ENCODE peak calls at places on chromosomes 1 and 21, in eight cellular contexts. J, A, P, O, L, X, F and M are unnamed samples.

GRCh38 chr1:108595510-108595909 is 35.6 kb downstream of the EEIG2 start:
- DNase-seq in J (no peak), P (no peak), L (no peak), F (peak; percentile 32), A (no peak), X (no peak), O (no peak), M (peak; percentile 27)

GRCh38 chr1:93672477-93673158 is 9.0 kb downstream of the BCAR3 start:
- DNase-seq in L (no peak), X (no peak), P (no peak), F (no peak), J (no peak), O (peak; percentile 53), A (no peak), M (no peak)

GRCh38 chr1:205310981-205311704 is 10.4 kb downstream of the NUAK2 start:
- DNase-seq in O (no peak), F (no peak), X (no peak), J (no peak), A (no peak), P (no peak), L (no peak), M (no peak)

GRCh38 chr1:220335668-220336067 is 63.4 kb upstream of the RAB3GAP2 start:
- DNase-seq in A (no peak), X (peak; percentile 77), P (no peak), L (no peak), J (no peak), F (no peak), O (no peak), M (no peak)

GRCh38 chr1:223837687-223838086 is 8.1 kb downstream of the TP53BP2 start:
- DNase-seq in J (no peak), F (no peak), O (no peak), P (no peak), A (no peak), X (peak; percentile 39), L (no peak), M (no peak)

GRCh38 chr1:227379555-227379892 is 61.2 kb upstream of the CDC42BPA start:
- DNase-seq in P (no peak), X (no peak), J (no peak), A (no peak), L (no peak), O (no peak), F (no peak), M (no peak)

GRCh38 chr1:44964396-44964795 is 22.0 kb downstream of the EIF2B3 start:
- DNase-seq in O (no peak), F (no peak), P (no peak), L (no peak), A (no peak), J (no peak), X (no peak), M (no peak)

GRCh38 chr21:40243676-40244075 is 376.4 kb downstream of the PCP4 start:
- DNase-seq in O (no peak), P (no peak), L (no peak), A (no peak), J (no peak), F (no peak), X (no peak), M (no peak)

GRCh38 chr1:211610779-211611556 is 32.0 kb upstream of the SLC30A1 start:
- DNase-seq in P (no peak), X (no peak), O (peak; percentile 83), J (no peak), A (no peak), F (peak; percentile 38), L (no peak), M (peak; percentile 63)

GRCh38 chr1:223328566-223328965 is 35.4 kb downstream of the SUSD4 start:
- DNase-seq in A (no peak), L (no peak), J (no peak), F (no peak), P (no peak), X (no peak), O (no peak), M (no peak)

DNA sequence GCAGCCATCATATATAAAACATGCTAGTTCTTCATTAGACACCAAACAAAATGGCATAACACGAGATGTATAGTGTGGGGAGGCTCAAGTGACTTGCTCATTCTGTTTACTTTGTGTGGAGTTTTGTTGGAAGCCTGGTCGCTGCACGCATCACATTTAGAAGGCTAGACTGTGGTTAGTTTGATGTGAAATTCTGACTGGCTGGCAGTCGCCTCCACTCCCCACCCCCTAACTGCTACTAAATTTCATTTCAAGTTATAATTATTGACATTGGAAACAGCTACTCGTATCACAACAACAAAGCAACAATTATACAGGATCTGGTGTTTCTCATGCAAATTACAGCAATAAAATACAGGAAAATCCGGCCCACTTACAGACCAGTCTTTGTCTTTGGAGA is 356.1 kb downstream of the LMO4 start:
- DNase-seq in O (peak; percentile 52), L (no peak), J (no peak), P (peak; percentile 18), X (no peak), F (peak; percentile 72), A (no peak), M (peak; percentile 6)
- H3K4me3 ChIP-seq in O (no peak overlapping the region), L (no peak overlapping the region), J (peak overlapping the region; percentile 71), P (peak overlapping the region; percentile 52), X (no peak overlapping the region), F (peak overlapping the region; percentile 89), A (no peak overlapping the region), M (no peak overlapping the region)

GRCh38 chr1:117070124-117070523 is 10.0 kb downstream of the TTF2 start:
- DNase-seq in A (no peak), O (no peak), J (no peak), X (no peak), P (peak; percentile 51), F (peak; percentile 67), L (no peak), M (no peak)

GRCh38 chr1:117069220-117069844 is 9.2 kb downstream of the TTF2 start:
- DNase-seq in A (no peak), O (no peak), L (no peak), P (no peak), F (no peak), X (no peak), J (no peak), M (no peak)

GRCh38 chr1:117066367-117066766 is 6.2 kb downstream of the TTF2 start:
- DNase-seq in J (no peak), O (no peak), F (no peak), P (no peak), A (no peak), L (no peak), X (no peak), M (no peak)

GRCh38 chr1:117068580-117068979 is 8.5 kb downstream of the TTF2 start:
- DNase-seq in P (no peak), F (no peak), O (no peak), J (no peak), L (no peak), A (no peak), X (no peak), M (no peak)

DNA sequence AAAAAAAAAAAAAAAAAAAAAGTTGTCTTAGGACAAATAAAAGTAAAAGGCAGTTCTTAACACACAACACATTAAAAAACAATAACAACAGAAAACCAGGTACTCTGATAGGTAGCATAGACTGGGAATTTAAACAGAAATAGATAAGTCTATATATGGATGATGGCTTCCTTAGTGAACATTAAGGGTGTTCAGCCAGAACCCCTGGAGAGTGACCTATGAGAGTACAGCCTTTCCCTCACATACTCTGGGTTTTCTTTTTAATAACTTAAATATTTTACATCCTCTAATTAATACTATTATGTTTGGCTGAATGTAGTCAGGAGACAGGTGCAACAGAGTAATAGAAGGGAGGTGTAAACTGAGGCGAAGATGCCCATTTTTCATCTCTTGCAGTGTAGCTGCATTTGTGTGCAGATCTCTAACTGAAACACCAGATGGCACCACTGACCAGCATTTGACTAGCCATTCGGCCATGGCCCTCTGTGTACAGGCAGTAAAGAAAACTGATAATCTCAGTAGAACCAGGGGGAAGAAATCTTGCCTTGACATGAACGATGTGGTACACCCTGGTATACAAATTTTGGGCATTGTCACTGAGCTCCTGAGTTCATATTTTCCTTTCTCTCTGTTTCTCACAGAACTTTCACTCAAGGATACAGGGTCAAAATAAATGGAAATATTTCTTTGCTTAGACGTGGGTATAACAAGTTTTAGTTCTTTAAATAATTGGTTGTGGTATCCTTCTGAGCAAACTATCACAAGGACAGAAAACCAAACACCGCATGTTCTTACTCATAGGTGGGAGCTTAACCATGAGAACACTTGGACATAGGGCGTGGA is 7.6 kb downstream of the TTF2 start:
- DNase-seq in J (peak; percentile 72), A (peak; percentile 18), F (peak; percentile 70), P (peak; percentile 51), O (peak; percentile 84), X (peak; percentile 43), L (peak; percentile 40), M (peak; percentile 80)
- TF ChIP-seq CTCF in J (peak; percentile 89), A (peak; percentile 69), F (peak; percentile 93), P (peak; percentile 85), O (peak; percentile 89), X (peak; percentile 58), L (peak; percentile 74), M (peak; percentile 79)

GRCh38 chr1:157951219-157951618 is 42.2 kb upstream of the KIRREL1 start:
- DNase-seq in A (no peak), F (no peak), L (no peak), P (no peak), X (no peak), J (no peak), O (no peak), M (no peak)

GRCh38 chr1:157948547-157949152 is 44.8 kb upstream of the KIRREL1 start:
- DNase-seq in A (peak; percentile 43), L (no peak), F (peak; percentile 42), J (no peak), O (no peak), X (no peak), P (no peak), M (peak; percentile 23)

GRCh38 chr1:157955269-157955668 is 38.2 kb upstream of the KIRREL1 start:
- DNase-seq in F (no peak), J (no peak), L (no peak), A (no peak), P (no peak), O (no peak), X (no peak), M (no peak)

GRCh38 chr1:157955860-157956259 is 37.6 kb upstream of the KIRREL1 start:
- DNase-seq in F (no peak), X (no peak), A (no peak), J (no peak), P (no peak), L (no peak), O (no peak), M (no peak)

DNA sequence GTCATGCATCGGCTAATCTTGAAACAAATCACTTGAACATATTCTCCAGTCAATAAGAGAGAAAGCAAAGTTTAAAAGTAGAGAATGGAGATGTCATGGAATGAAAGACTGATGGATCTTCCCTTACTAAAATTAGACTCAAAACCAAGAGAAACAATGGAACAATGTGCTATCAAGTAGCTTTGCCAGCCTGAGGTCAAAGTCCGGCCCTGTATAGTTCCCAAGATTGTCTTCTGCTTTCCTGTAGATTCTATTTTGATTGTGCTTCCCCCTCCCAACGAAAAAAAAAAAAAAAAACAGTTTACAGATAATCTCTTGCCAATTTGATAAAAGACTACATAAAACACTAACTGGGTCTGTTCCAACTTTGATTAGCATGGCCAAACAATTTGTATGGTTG is 40.8 kb upstream of the KIRREL1 start:
- DNase-seq in O (peak; percentile 66), X (no peak), F (no peak), A (no peak), P (no peak), J (no peak), L (no peak), M (no peak)
- H3K4me3 ChIP-seq in O (no peak overlapping the region), X (no peak overlapping the region), F (no peak overlapping the region), A (no peak overlapping the region), P (no peak overlapping the region), J (no peak overlapping the region), L (no peak overlapping the region), M (no peak overlapping the region)

DNA sequence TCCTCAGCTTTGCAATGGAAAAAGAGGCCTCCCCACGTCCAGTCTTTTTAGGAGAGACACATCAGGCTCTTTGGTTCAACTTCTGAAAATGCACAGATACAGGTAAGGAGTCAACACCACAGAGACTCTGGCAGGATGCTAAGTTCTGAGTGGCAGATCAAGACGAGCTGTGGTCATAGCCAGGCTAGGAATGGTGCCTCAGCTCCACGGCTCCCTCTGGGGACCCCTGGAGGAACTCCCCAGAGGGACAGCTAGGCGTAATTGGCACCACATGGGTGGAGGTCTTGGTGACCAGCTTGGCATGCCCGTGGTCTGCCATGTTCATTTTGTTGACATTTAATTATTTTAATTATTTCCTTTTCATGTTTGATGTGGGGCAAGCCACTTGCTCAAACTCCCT is 206.1 kb downstream of the KAZN start:
- DNase-seq in A (peak; percentile 7), O (no peak), X (no peak), L (no peak), J (no peak), P (no peak), F (no peak), M (no peak)
- TF ChIP-seq CTCF in A (peak; percentile 10), O (no peak), X (no peak), L (peak; percentile 43), J (no peak), P (peak; percentile 2), F (no peak), M (no peak)